ENCODE peak calls at places on chromosomes 1 and 21, in five cellular contexts. One of them, this sample, is unnamed.

GRCh38 chr1:40308036-40308727 is 8.9 kb downstream of the COL9A2 start:
- DNase-seq in NCI-H82: no peak
- DNase-seq in activated CD8-positive, alpha-beta memory T cell treated with anti-CD3 and anti-CD28 coated beads for 4 hours: no peak
- DNase-seq in renal cortical epithelial cell: no peak
- DNase-seq in AG08395: no peak
- DNase-seq in this sample: no peak

GRCh38 chr1:221947731-221948130 is 205.8 kb upstream of the DUSP10 start:
- DNase-seq in NCI-H82: peak
- DNase-seq in activated CD8-positive, alpha-beta memory T cell treated with anti-CD3 and anti-CD28 coated beads for 4 hours: no peak
- DNase-seq in renal cortical epithelial cell: peak
- DNase-seq in AG08395: no peak
- DNase-seq in this sample: no peak

GRCh38 chr1:215160351-215160750 is 77.8 kb downstream of the KCNK2 start:
- DNase-seq in NCI-H82: no peak
- DNase-seq in activated CD8-positive, alpha-beta memory T cell treated with anti-CD3 and anti-CD28 coated beads for 4 hours: no peak
- DNase-seq in renal cortical epithelial cell: no peak
- DNase-seq in AG08395: peak
- DNase-seq in this sample: no peak

GRCh38 chr1:30778156-30778978 is 20.8 kb upstream of the LAPTM5 start:
- DNase-seq in NCI-H82: peak
- DNase-seq in activated CD8-positive, alpha-beta memory T cell treated with anti-CD3 and anti-CD28 coated beads for 4 hours: no peak
- DNase-seq in renal cortical epithelial cell: peak
- DNase-seq in AG08395: peak
- DNase-seq in this sample: no peak

GRCh38 chr1:88079036-88079435 is 605.0 kb upstream of the PKN2 start:
- DNase-seq in NCI-H82: peak
- DNase-seq in activated CD8-positive, alpha-beta memory T cell treated with anti-CD3 and anti-CD28 coated beads for 4 hours: no peak
- DNase-seq in renal cortical epithelial cell: no peak
- DNase-seq in AG08395: no peak
- DNase-seq in this sample: no peak

GRCh38 chr21:38325216-38325615 is 68.4 kb downstream of the KCNJ15 start:
- DNase-seq in NCI-H82: no peak
- DNase-seq in activated CD8-positive, alpha-beta memory T cell treated with anti-CD3 and anti-CD28 coated beads for 4 hours: no peak
- DNase-seq in renal cortical epithelial cell: no peak
- DNase-seq in AG08395: no peak
- DNase-seq in this sample: no peak

GRCh38 chr1:43368646-43369020 is 822 bp upstream of the ELOVL1 start:
- DNase-seq in NCI-H82: no peak
- DNase-seq in activated CD8-positive, alpha-beta memory T cell treated with anti-CD3 and anti-CD28 coated beads for 4 hours: no peak
- DNase-seq in renal cortical epithelial cell: no peak
- DNase-seq in AG08395: no peak
- DNase-seq in this sample: no peak

GRCh38 chr1:224259986-224260385 is 70.0 kb downstream of the NVL start:
- DNase-seq in NCI-H82: no peak
- DNase-seq in activated CD8-positive, alpha-beta memory T cell treated with anti-CD3 and anti-CD28 coated beads for 4 hours: no peak
- DNase-seq in renal cortical epithelial cell: peak
- DNase-seq in AG08395: no peak
- DNase-seq in this sample: no peak

GRCh38 chr1:2253036-2253796 is 25.1 kb downstream of the SKI start:
- DNase-seq in NCI-H82: no peak
- DNase-seq in activated CD8-positive, alpha-beta memory T cell treated with anti-CD3 and anti-CD28 coated beads for 4 hours: no peak
- DNase-seq in renal cortical epithelial cell: no peak
- DNase-seq in AG08395: no peak
- DNase-seq in this sample: no peak

GRCh38 chr1:184160236-184160635 is 108.7 kb downstream of the TSEN15 start:
- DNase-seq in NCI-H82: no peak
- DNase-seq in activated CD8-positive, alpha-beta memory T cell treated with anti-CD3 and anti-CD28 coated beads for 4 hours: no peak
- DNase-seq in renal cortical epithelial cell: peak
- DNase-seq in AG08395: peak
- DNase-seq in this sample: no peak

GRCh38 chr1:65965112-65965511 is 172.4 kb downstream of the PDE4B start:
- DNase-seq in NCI-H82: no peak
- DNase-seq in activated CD8-positive, alpha-beta memory T cell treated with anti-CD3 and anti-CD28 coated beads for 4 hours: no peak
- DNase-seq in renal cortical epithelial cell: peak
- DNase-seq in AG08395: no peak
- DNase-seq in this sample: no peak

GRCh38 chr1:32104127-32104526 is 3.7 kb upstream of the KPNA6 start:
- DNase-seq in NCI-H82: peak
- DNase-seq in activated CD8-positive, alpha-beta memory T cell treated with anti-CD3 and anti-CD28 coated beads for 4 hours: no peak
- DNase-seq in renal cortical epithelial cell: no peak
- DNase-seq in AG08395: no peak
- DNase-seq in this sample: no peak

GRCh38 chr1:231099311-231099710 is 59.3 kb upstream of the FAM89A start:
- DNase-seq in NCI-H82: no peak
- DNase-seq in activated CD8-positive, alpha-beta memory T cell treated with anti-CD3 and anti-CD28 coated beads for 4 hours: no peak
- DNase-seq in renal cortical epithelial cell: no peak
- DNase-seq in AG08395: no peak
- DNase-seq in this sample: no peak

GRCh38 chr21:36888466-36888865 is 78.0 kb downstream of the HLCS start:
- DNase-seq in NCI-H82: peak
- DNase-seq in activated CD8-positive, alpha-beta memory T cell treated with anti-CD3 and anti-CD28 coated beads for 4 hours: no peak
- DNase-seq in renal cortical epithelial cell: no peak
- DNase-seq in AG08395: no peak
- DNase-seq in this sample: no peak

GRCh38 chr1:10716840-10717239 is 79.6 kb downstream of the CASZ1 start:
- DNase-seq in NCI-H82: no peak
- DNase-seq in activated CD8-positive, alpha-beta memory T cell treated with anti-CD3 and anti-CD28 coated beads for 4 hours: no peak
- DNase-seq in renal cortical epithelial cell: no peak
- DNase-seq in AG08395: no peak
- DNase-seq in this sample: no peak

GRCh38 chr1:40753142-40753882 is 30.3 kb upstream of the KCNQ4 start:
- DNase-seq in NCI-H82: no peak
- DNase-seq in activated CD8-positive, alpha-beta memory T cell treated with anti-CD3 and anti-CD28 coated beads for 4 hours: no peak
- DNase-seq in renal cortical epithelial cell: no peak
- DNase-seq in AG08395: no peak
- DNase-seq in this sample: no peak

GRCh38 chr1:27356628-27357280 is 10.0 kb downstream of the MAP3K6 start:
- DNase-seq in NCI-H82: peak
- DNase-seq in activated CD8-positive, alpha-beta memory T cell treated with anti-CD3 and anti-CD28 coated beads for 4 hours: no peak
- DNase-seq in renal cortical epithelial cell: no peak
- DNase-seq in AG08395: no peak
- DNase-seq in this sample: no peak

GRCh38 chr1:51729824-51730284 is 113.0 kb downstream of the OSBPL9 start:
- DNase-seq in NCI-H82: no peak
- DNase-seq in activated CD8-positive, alpha-beta memory T cell treated with anti-CD3 and anti-CD28 coated beads for 4 hours: no peak
- DNase-seq in renal cortical epithelial cell: no peak
- DNase-seq in AG08395: no peak
- DNase-seq in this sample: no peak

GRCh38 chr21:44666401-44667320 is at the start of gene KRTAP12-2:
- DNase-seq in NCI-H82: no peak
- DNase-seq in activated CD8-positive, alpha-beta memory T cell treated with anti-CD3 and anti-CD28 coated beads for 4 hours: no peak
- DNase-seq in renal cortical epithelial cell: no peak
- DNase-seq in AG08395: no peak
- DNase-seq in this sample: no peak

GRCh38 chr1:202858306-202858705 is 30.6 kb downstream of the RABIF start:
- DNase-seq in NCI-H82: no peak
- DNase-seq in activated CD8-positive, alpha-beta memory T cell treated with anti-CD3 and anti-CD28 coated beads for 4 hours: no peak
- DNase-seq in renal cortical epithelial cell: peak
- DNase-seq in AG08395: peak
- DNase-seq in this sample: no peak

GRCh38 chr1:109655624-109656519 is at the start of gene GSTM4:
- DNase-seq in NCI-H82: peak
- DNase-seq in activated CD8-positive, alpha-beta memory T cell treated with anti-CD3 and anti-CD28 coated beads for 4 hours: peak
- DNase-seq in renal cortical epithelial cell: peak
- DNase-seq in AG08395: peak
- DNase-seq in this sample: no peak

GRCh38 chr1:78015148-78015547 is 10.4 kb downstream of the DNAJB4 start:
- DNase-seq in NCI-H82: no peak
- DNase-seq in activated CD8-positive, alpha-beta memory T cell treated with anti-CD3 and anti-CD28 coated beads for 4 hours: no peak
- DNase-seq in renal cortical epithelial cell: no peak
- DNase-seq in AG08395: no peak
- DNase-seq in this sample: no peak

GRCh38 chr1:11772458-11772857 is 10.5 kb downstream of the C1orf167 start:
- DNase-seq in NCI-H82: peak
- DNase-seq in activated CD8-positive, alpha-beta memory T cell treated with anti-CD3 and anti-CD28 coated beads for 4 hours: no peak
- DNase-seq in renal cortical epithelial cell: no peak
- DNase-seq in AG08395: no peak
- DNase-seq in this sample: no peak

GRCh38 chr1:219412772-219413171 is 200.1 kb downstream of the ZC3H11B start:
- DNase-seq in NCI-H82: no peak
- DNase-seq in activated CD8-positive, alpha-beta memory T cell treated with anti-CD3 and anti-CD28 coated beads for 4 hours: no peak
- DNase-seq in renal cortical epithelial cell: no peak
- DNase-seq in AG08395: peak
- DNase-seq in this sample: no peak

GRCh38 chr1:157141212-157141855 is 3.1 kb upstream of the ETV3 start:
- DNase-seq in NCI-H82: no peak
- DNase-seq in activated CD8-positive, alpha-beta memory T cell treated with anti-CD3 and anti-CD28 coated beads for 4 hours: no peak
- DNase-seq in renal cortical epithelial cell: no peak
- DNase-seq in AG08395: no peak
- DNase-seq in this sample: no peak

GRCh38 chr21:43318841-43319781 is 107.8 kb downstream of the SIK1 start:
- DNase-seq in NCI-H82: peak
- DNase-seq in activated CD8-positive, alpha-beta memory T cell treated with anti-CD3 and anti-CD28 coated beads for 4 hours: no peak
- DNase-seq in renal cortical epithelial cell: no peak
- DNase-seq in AG08395: peak
- DNase-seq in this sample: no peak

GRCh38 chr21:43810505-43811261 is 21.3 kb downstream of the RRP1 start:
- DNase-seq in NCI-H82: peak
- DNase-seq in activated CD8-positive, alpha-beta memory T cell treated with anti-CD3 and anti-CD28 coated beads for 4 hours: peak
- DNase-seq in renal cortical epithelial cell: peak
- DNase-seq in AG08395: peak
- DNase-seq in this sample: no peak